ENCODE peak calls at places on chromosome 5, in five cellular contexts. One of them, this sample, is unnamed.

GRCh38 chr5:95812100-95812472 is 10.4 kb downstream of the GLRX start:
- DNase-seq in lung: no peak
- DNase-seq in fibroblast of lung: peak; percentile 85
- DNase-seq in AG04450: no peak
- DNase-seq in IMR-90: peak; percentile 74
- DNase-seq in this sample: no peak

GRCh38 chr5:119080975-119081374 is 10.1 kb downstream of the DMXL1 start:
- DNase-seq in lung: no peak
- DNase-seq in fibroblast of lung: no peak
- DNase-seq in AG04450: no peak
- DNase-seq in IMR-90: no peak
- DNase-seq in this sample: no peak

GRCh38 chr5:32057157-32058096 is 116.7 kb downstream of the GOLPH3 start:
- DNase-seq in lung: no peak
- DNase-seq in fibroblast of lung: peak; percentile 72
- DNase-seq in AG04450: no peak
- DNase-seq in IMR-90: no peak
- DNase-seq in this sample: no peak

GRCh38 chr5:157431544-157432200 is 28.3 kb upstream of the NIPAL4 start:
- DNase-seq in lung: no peak
- DNase-seq in fibroblast of lung: peak; percentile 73
- DNase-seq in AG04450: peak; percentile 24
- DNase-seq in IMR-90: peak; percentile 69
- DNase-seq in this sample: no peak

GRCh38 chr5:68375540-68375939 is 160.0 kb downstream of the PIK3R1 start:
- DNase-seq in lung: no peak
- DNase-seq in fibroblast of lung: no peak
- DNase-seq in AG04450: no peak
- DNase-seq in IMR-90: no peak
- DNase-seq in this sample: no peak

GRCh38 chr5:17004441-17005086 is 68.5 kb upstream of the MYO10 start:
- DNase-seq in lung: no peak
- DNase-seq in fibroblast of lung: no peak
- DNase-seq in AG04450: no peak
- DNase-seq in IMR-90: no peak
- DNase-seq in this sample: no peak

GRCh38 chr5:104635216-104635615 is 1072.6 kb upstream of the NUDT12 start:
- DNase-seq in lung: no peak
- DNase-seq in fibroblast of lung: peak; percentile 81
- DNase-seq in AG04450: no peak
- DNase-seq in IMR-90: peak; percentile 54
- DNase-seq in this sample: no peak

GRCh38 chr5:40834391-40834848 is 602 bp downstream of the RPL37 start:
- DNase-seq in lung: no peak
- DNase-seq in fibroblast of lung: peak; percentile 49
- DNase-seq in AG04450: no peak
- DNase-seq in IMR-90: peak; percentile 33
- DNase-seq in this sample: no peak

GRCh38 chr5:83751201-83751600 is 30.5 kb upstream of the HAPLN1 start:
- DNase-seq in lung: no peak
- DNase-seq in fibroblast of lung: no peak
- DNase-seq in AG04450: no peak
- DNase-seq in IMR-90: no peak
- DNase-seq in this sample: no peak

GRCh38 chr5:133697536-133698258 is 85.4 kb upstream of the FSTL4 start:
- DNase-seq in lung: no peak
- DNase-seq in fibroblast of lung: no peak
- DNase-seq in AG04450: no peak
- DNase-seq in IMR-90: no peak
- DNase-seq in this sample: no peak

GRCh38 chr5:148827723-148828122 is 1.3 kb downstream of the ADRB2 start:
- DNase-seq in lung: no peak
- DNase-seq in fibroblast of lung: no peak
- DNase-seq in AG04450: no peak
- DNase-seq in IMR-90: peak; percentile 18
- DNase-seq in this sample: no peak

GRCh38 chr5:108747111-108748009 is at the start of gene FER:
- DNase-seq in lung: peak; percentile 45
- DNase-seq in fibroblast of lung: peak; percentile 74
- DNase-seq in AG04450: no peak
- DNase-seq in IMR-90: peak; percentile 79
- DNase-seq in this sample: peak; percentile 71

GRCh38 chr5:66164044-66164790 is 20.1 kb downstream of the SREK1 start:
- DNase-seq in lung: no peak
- DNase-seq in fibroblast of lung: peak; percentile 82
- DNase-seq in AG04450: peak; percentile 41
- DNase-seq in IMR-90: peak; percentile 71
- DNase-seq in this sample: no peak

GRCh38 chr5:30808996-30809395 is 384.5 kb upstream of the CDH6 start:
- DNase-seq in lung: no peak
- DNase-seq in fibroblast of lung: no peak
- DNase-seq in AG04450: peak; percentile 15
- DNase-seq in IMR-90: peak; percentile 46
- DNase-seq in this sample: no peak

GRCh38 chr5:159459951-159460538 is 129.8 kb upstream of the IL12B start:
- DNase-seq in lung: no peak
- DNase-seq in fibroblast of lung: peak; percentile 20
- DNase-seq in AG04450: no peak
- DNase-seq in IMR-90: peak; percentile 40
- DNase-seq in this sample: no peak

GRCh38 chr5:134543820-134544692 is 18.6 kb downstream of the JADE2 start:
- DNase-seq in lung: no peak
- DNase-seq in fibroblast of lung: no peak
- DNase-seq in AG04450: no peak
- DNase-seq in IMR-90: no peak
- DNase-seq in this sample: no peak

GRCh38 chr5:24804221-24804681 is 159.5 kb upstream of the CDH10 start:
- DNase-seq in lung: no peak
- DNase-seq in fibroblast of lung: no peak
- DNase-seq in AG04450: no peak
- DNase-seq in IMR-90: no peak
- DNase-seq in this sample: no peak

GRCh38 chr5:79962580-79963222 is 28.4 kb downstream of the MTX3 start:
- DNase-seq in lung: no peak
- DNase-seq in fibroblast of lung: no peak
- DNase-seq in AG04450: no peak
- DNase-seq in IMR-90: peak; percentile 61
- DNase-seq in this sample: no peak

GRCh38 chr5:175288048-175288621 is 155.8 kb downstream of the DRD1 start:
- DNase-seq in lung: no peak
- DNase-seq in fibroblast of lung: no peak
- DNase-seq in AG04450: no peak
- DNase-seq in IMR-90: peak; percentile 7
- DNase-seq in this sample: no peak

GRCh38 chr5:95241635-95242034 is 43.3 kb downstream of the MCTP1 start:
- DNase-seq in lung: no peak
- DNase-seq in fibroblast of lung: no peak
- DNase-seq in AG04450: no peak
- DNase-seq in IMR-90: no peak
- DNase-seq in this sample: no peak

GRCh38 chr5:80238778-80239679 is 16.8 kb downstream of the SERINC5 start:
- DNase-seq in lung: peak; percentile 47
- DNase-seq in fibroblast of lung: peak; percentile 79
- DNase-seq in AG04450: no peak
- DNase-seq in IMR-90: peak; percentile 61
- DNase-seq in this sample: no peak

GRCh38 chr5:176743136-176743827 is 67.1 kb upstream of the UNC5A start:
- DNase-seq in lung: peak; percentile 20
- DNase-seq in fibroblast of lung: no peak
- DNase-seq in AG04450: no peak
- DNase-seq in IMR-90: no peak
- DNase-seq in this sample: peak; percentile 53

GRCh38 chr5:6049662-6050061 is 328.7 kb downstream of the MED10 start:
- DNase-seq in lung: no peak
- DNase-seq in fibroblast of lung: no peak
- DNase-seq in AG04450: no peak
- DNase-seq in IMR-90: no peak
- DNase-seq in this sample: no peak

GRCh38 chr5:3197237-3197636 is 398.4 kb upstream of the IRX1 start:
- DNase-seq in lung: no peak
- DNase-seq in fibroblast of lung: no peak
- DNase-seq in AG04450: no peak
- DNase-seq in IMR-90: no peak
- DNase-seq in this sample: no peak

GRCh38 chr5:3191585-3191984 is 404.0 kb upstream of the IRX1 start:
- DNase-seq in lung: no peak
- DNase-seq in fibroblast of lung: no peak
- DNase-seq in AG04450: no peak
- DNase-seq in IMR-90: no peak
- DNase-seq in this sample: no peak

GRCh38 chr5:3194684-3195083 is 400.9 kb upstream of the IRX1 start:
- DNase-seq in lung: no peak
- DNase-seq in fibroblast of lung: no peak
- DNase-seq in AG04450: no peak
- DNase-seq in IMR-90: no peak
- DNase-seq in this sample: no peak

GRCh38 chr5:3195991-3196390 is 399.6 kb upstream of the IRX1 start:
- DNase-seq in lung: no peak
- DNase-seq in fibroblast of lung: no peak
- DNase-seq in AG04450: no peak
- DNase-seq in IMR-90: no peak
- DNase-seq in this sample: no peak

DNA sequence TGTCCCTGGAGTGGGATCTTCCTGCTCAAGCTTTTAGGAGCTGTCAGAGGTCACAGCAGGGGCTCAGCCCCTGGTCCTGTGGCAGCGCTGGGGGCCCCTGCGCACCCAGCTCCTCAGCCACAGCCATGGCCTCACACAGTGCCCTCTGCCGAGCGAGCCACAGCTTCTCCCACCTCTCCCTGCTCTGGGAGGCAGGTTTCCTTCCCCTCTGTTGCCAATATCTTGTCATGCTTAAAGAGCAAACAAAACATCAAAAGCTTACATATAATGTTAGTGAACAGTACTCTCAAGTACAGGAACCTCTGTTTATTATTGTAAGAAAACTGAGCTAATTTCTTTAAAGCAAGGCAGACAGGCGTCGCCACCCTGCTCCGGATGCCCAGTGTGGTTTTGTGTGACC is 401.5 kb upstream of the IRX1 start:
- DNase-seq in lung: no peak
- DNase-seq in fibroblast of lung: no peak
- DNase-seq in AG04450: no peak
- DNase-seq in IMR-90: no peak
- DNase-seq in this sample: no peak
- TF ChIP-seq CTCF in lung: no peak
- TF ChIP-seq CTCF in fibroblast of lung: no peak
- TF ChIP-seq CTCF in AG04450: no peak
- TF ChIP-seq CTCF in IMR-90: no peak
- TF ChIP-seq CTCF in this sample: no peak

DNA sequence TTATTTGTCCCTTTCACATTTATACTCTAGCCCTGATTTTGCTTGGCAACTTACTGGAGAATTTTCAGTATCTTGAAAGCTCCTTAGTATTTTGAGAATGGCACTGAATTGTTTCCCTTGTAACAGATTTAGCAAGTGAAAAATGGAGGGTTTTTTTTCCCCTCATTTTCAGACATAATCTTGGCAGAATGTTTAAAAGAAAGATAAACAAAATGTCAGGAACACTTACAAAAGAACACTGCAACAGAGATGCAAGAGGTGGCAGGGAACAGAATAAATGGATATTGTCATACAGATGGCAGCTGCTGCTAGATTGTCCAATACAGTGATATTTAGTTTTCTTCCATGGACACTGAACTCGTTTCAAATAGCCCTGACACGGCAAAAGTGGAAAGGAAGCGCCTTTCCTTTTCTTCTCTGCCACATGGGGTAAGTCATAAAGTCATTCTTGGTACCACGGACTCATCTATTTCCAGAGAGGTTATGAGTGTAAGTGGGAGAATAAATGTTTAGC is 77.0 kb upstream of the ZNF608 start:
- DNase-seq in lung: no peak
- DNase-seq in fibroblast of lung: peak; percentile 88
- DNase-seq in AG04450: no peak
- DNase-seq in IMR-90: no peak
- DNase-seq in this sample: no peak
- H3K9me3 ChIP-seq in lung: no peaks in the 10 kb centered on the region
- H3K9me3 ChIP-seq in fibroblast of lung: no peaks in the 10 kb centered on the region
- H3K9me3 ChIP-seq in AG04450: no peaks in the 10 kb centered on the region
- H3K9me3 ChIP-seq in IMR-90: no peaks in the 10 kb centered on the region
- H3K9me3 ChIP-seq in this sample: no peaks in the 10 kb centered on the region

GRCh38 chr5:143229426-143229895 is 174.0 kb downstream of the NR3C1 start:
- DNase-seq in lung: no peak
- DNase-seq in fibroblast of lung: no peak
- DNase-seq in AG04450: no peak
- DNase-seq in IMR-90: no peak
- DNase-seq in this sample: no peak

GRCh38 chr5:143230676-143230996 is 172.8 kb downstream of the NR3C1 start:
- DNase-seq in lung: no peak
- DNase-seq in fibroblast of lung: no peak
- DNase-seq in AG04450: no peak
- DNase-seq in IMR-90: no peak
- DNase-seq in this sample: no peak

GRCh38 chr5:143231426-143231825 is 172.1 kb downstream of the NR3C1 start:
- DNase-seq in lung: no peak
- DNase-seq in fibroblast of lung: peak; percentile 61
- DNase-seq in AG04450: no peak
- DNase-seq in IMR-90: peak; percentile 17
- DNase-seq in this sample: peak; percentile 27

GRCh38 chr5:143228597-143229293 is 174.7 kb downstream of the NR3C1 start:
- DNase-seq in lung: no peak
- DNase-seq in fibroblast of lung: no peak
- DNase-seq in AG04450: no peak
- DNase-seq in IMR-90: no peak
- DNase-seq in this sample: no peak

DNA sequence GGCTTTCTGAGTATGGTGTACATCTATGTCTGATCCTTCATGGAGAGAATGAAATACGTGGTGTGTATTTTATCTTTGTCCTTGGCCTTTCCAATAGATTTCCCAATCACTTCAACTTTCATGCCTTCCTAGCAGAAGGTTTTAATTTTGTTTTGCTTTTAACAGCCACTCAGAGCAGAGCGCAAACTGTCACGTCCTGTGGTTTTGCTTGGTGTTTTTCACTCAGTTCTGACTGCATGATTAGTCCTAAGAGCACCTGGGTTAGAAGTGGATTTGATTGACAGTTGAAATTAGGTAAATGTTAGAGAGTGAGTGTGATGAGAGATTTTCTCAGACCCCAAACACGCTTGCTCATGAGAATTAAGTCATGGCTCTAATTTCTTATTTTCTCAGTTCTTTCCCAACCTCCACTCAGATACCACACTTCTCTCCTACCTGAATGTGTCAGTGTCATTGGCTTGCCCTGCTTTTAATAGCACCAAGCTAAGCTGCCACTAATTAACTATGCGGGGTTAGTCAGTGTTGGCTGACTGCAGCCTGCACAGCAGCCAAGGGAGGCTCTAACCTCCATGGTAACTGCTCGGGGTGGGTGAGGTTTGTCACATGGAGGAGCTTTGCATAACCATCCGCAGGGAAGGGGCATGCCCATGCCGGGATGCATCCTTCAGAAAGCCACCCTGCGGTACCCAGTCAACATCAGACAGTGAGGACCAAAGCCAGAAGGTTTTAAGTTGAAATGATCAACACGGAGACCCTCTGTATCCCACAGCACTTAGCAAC is 173.4 kb downstream of the NR3C1 start:
- DNase-seq in lung: no peak
- DNase-seq in fibroblast of lung: no peak
- DNase-seq in AG04450: no peak
- DNase-seq in IMR-90: no peak
- DNase-seq in this sample: no peak
- H3K27ac ChIP-seq in lung: no peak overlapping the region
- H3K27ac ChIP-seq in fibroblast of lung: no peak overlapping the region
- H3K27ac ChIP-seq in AG04450: peak overlapping the region; percentile 11
- H3K27ac ChIP-seq in IMR-90: no peak overlapping the region
- H3K27ac ChIP-seq in this sample: no peak overlapping the region

GRCh38 chr5:178232124-178232919 is at the start of gene PHYKPL:
- DNase-seq in lung: peak; percentile 70
- DNase-seq in fibroblast of lung: peak; percentile 65
- DNase-seq in AG04450: no peak
- DNase-seq in IMR-90: peak; percentile 58
- DNase-seq in this sample: no peak
- TF ChIP-seq CTCF in lung: no peak
- TF ChIP-seq CTCF in fibroblast of lung: no peak
- TF ChIP-seq CTCF in AG04450: no peak
- TF ChIP-seq CTCF in IMR-90: peak; percentile 16
- TF ChIP-seq CTCF in this sample: no peak

This sample was measured in ascending aorta.